ENCODE peak calls at places on chromosomes 7 and 10, in eight cellular contexts. Q is NCI-H748 treated with DMSO at 0.1 percent for 48 hours, X is ELF-1, T is HEK293T, S is MM.1S, B is mucosa of gallbladder, W is AG10803, Z is AG09309. L is an unnamed sample.

GRCh38 chr10:24457661-24458318 is 248.9 kb downstream of the KIAA1217 start:
- DNase-seq in T (no peak), B (peak; percentile 12), X (peak; percentile 78), Q (no peak), S (no peak), W (peak; percentile 49), Z (no peak), L (no peak)

GRCh38 chr10:117698809-117699208 is 156.3 kb downstream of the EMX2 start:
- DNase-seq in Q (no peak), X (no peak), W (no peak), B (no peak), Z (no peak), T (no peak), S (no peak), L (no peak)

GRCh38 chr7:81630600-81630999 is 139.2 kb downstream of the HGF start:
- DNase-seq in S (no peak), T (no peak), W (no peak), B (no peak), Z (no peak), X (no peak), Q (no peak), L (no peak)

GRCh38 chr10:94027197-94027596 is 33.5 kb downstream of the PLCE1 start:
- DNase-seq in T (no peak), W (no peak), S (no peak), Z (no peak), Q (no peak), X (no peak), B (no peak), L (no peak)

GRCh38 chr10:69991151-69991550 is 61.5 kb upstream of the MACROH2A2 start:
- DNase-seq in B (no peak), T (no peak), Q (no peak), Z (no peak), S (no peak), X (no peak), W (no peak), L (no peak)

GRCh38 chr7:139743967-139744767 is 33.6 kb downstream of the HIPK2 start:
- DNase-seq in B (no peak), S (no peak), W (peak; percentile 27), X (no peak), T (no peak), Z (no peak), Q (no peak), L (no peak)

GRCh38 chr7:138565451-138566114 is 105.5 kb downstream of the TRIM24 start:
- DNase-seq in T (no peak), W (peak; percentile 67), Q (no peak), Z (peak; percentile 41), S (no peak), X (peak; percentile 44), B (no peak), L (no peak)

GRCh38 chr10:79221110-79222051 is 125.9 kb upstream of the PPIF start:
- DNase-seq in B (peak; percentile 82), S (no peak), X (peak; percentile 88), W (peak; percentile 78), Z (no peak), T (no peak), Q (no peak), L (peak; percentile 65)

GRCh38 chr10:51860257-51860656 is 160.9 kb upstream of the CSTF2T start:
- DNase-seq in T (no peak), Q (no peak), X (no peak), S (peak; percentile 92), B (peak; percentile 18), W (peak; percentile 63), Z (peak; percentile 10), L (no peak)

GRCh38 chr7:116809636-116810266 is 52.6 kb upstream of the CAPZA2 start:
- DNase-seq in X (no peak), T (peak; percentile 36), S (peak; percentile 84), Z (peak; percentile 38), B (peak; percentile 63), W (peak; percentile 75), Q (peak; percentile 92), L (no peak)

GRCh38 chr7:28130277-28130676 is 50.3 kb downstream of the JAZF1 start:
- DNase-seq in W (peak; percentile 83), T (peak; percentile 18), B (no peak), S (no peak), Q (no peak), Z (peak; percentile 80), X (no peak), L (no peak)

GRCh38 chr10:88401671-88402347 is 181.3 kb downstream of the RNLS start:
- DNase-seq in T (no peak), Z (no peak), X (no peak), Q (no peak), W (peak; percentile 38), B (no peak), S (peak; percentile 52), L (no peak)

GRCh38 chr10:43712821-43713584 is 64.3 kb upstream of the ZNF32 start:
- DNase-seq in B (no peak), T (no peak), S (no peak), W (no peak), X (no peak), Q (no peak), Z (no peak), L (no peak)

GRCh38 chr7:159118623-159119022 is 26.0 kb downstream of the VIPR2 start:
- DNase-seq in Q (no peak), S (no peak), T (no peak), B (no peak), Z (no peak), X (no peak), W (no peak), L (no peak)

GRCh38 chr10:34157501-34157900 is 657.6 kb downstream of the PARD3 start:
- DNase-seq in B (no peak), T (no peak), Q (no peak), W (peak; percentile 65), S (no peak), Z (no peak), X (no peak), L (no peak)

GRCh38 chr7:8373856-8374255 is 59.6 kb upstream of the NXPH1 start:
- DNase-seq in Z (no peak), T (no peak), X (peak; percentile 29), W (no peak), S (no peak), Q (no peak), B (no peak), L (no peak)

GRCh38 chr10:129744896-129745750 is 219.0 kb downstream of the EBF3 start:
- DNase-seq in Q (no peak), T (no peak), X (no peak), W (no peak), Z (no peak), B (no peak), S (no peak), L (no peak)

GRCh38 chr10:125264752-125265578 is 104.6 kb upstream of the CTBP2 start:
- DNase-seq in Q (no peak), W (no peak), B (no peak), S (no peak), Z (no peak), X (peak; percentile 58), T (no peak), L (no peak)

GRCh38 chr10:80081801-80082750 is 3.6 kb downstream of the TMEM254 start:
- DNase-seq in Q (no peak), B (no peak), Z (no peak), W (peak; percentile 15), X (peak; percentile 70), T (no peak), S (no peak), L (no peak)

GRCh38 chr7:28166982-28167715 is 13.4 kb downstream of the JAZF1 start:
- DNase-seq in W (peak; percentile 64), S (no peak), X (no peak), B (no peak), T (no peak), Q (no peak), Z (no peak), L (no peak)

GRCh38 chr7:53690411-53690810 is 655.0 kb downstream of the POM121L12 start:
- DNase-seq in X (no peak), Q (no peak), W (no peak), S (no peak), B (no peak), T (no peak), Z (no peak), L (no peak)

GRCh38 chr10:132783865-132784581 is 1.9 kb downstream of the NKX6-2 start:
- DNase-seq in B (no peak), S (no peak), Q (no peak), T (no peak), W (no peak), X (no peak), Z (no peak), L (no peak)

GRCh38 chr7:143435266-143435665 is 8.0 kb upstream of the TAS2R60 start:
- DNase-seq in Z (no peak), S (no peak), Q (no peak), T (no peak), W (no peak), X (no peak), B (no peak), L (no peak)

GRCh38 chr10:118568327-118568848 is 27.1 kb downstream of the PRLHR start:
- DNase-seq in B (peak; percentile 69), Z (peak; percentile 14), Q (peak; percentile 5), X (peak; percentile 39), S (peak; percentile 71), W (peak; percentile 57), T (peak; percentile 74), L (no peak)

GRCh38 chr7:74379938-74380337 is 73.8 kb upstream of the GTF2IRD1 start:
- DNase-seq in Z (no peak), Q (no peak), W (peak; percentile 24), X (no peak), T (no peak), S (no peak), B (peak; percentile 78), L (peak; percentile 63)

GRCh38 chr7:70384891-70385290 is 747.1 kb upstream of the GALNT17 start:
- DNase-seq in X (no peak), S (no peak), Z (peak; percentile 34), B (no peak), T (no peak), Q (no peak), W (peak; percentile 88), L (no peak)

GRCh38 chr10:52785418-52785817 is 12.8 kb upstream of the MBL2 start:
- DNase-seq in T (no peak), S (no peak), Z (no peak), B (no peak), W (no peak), Q (no peak), X (no peak), L (no peak)

GRCh38 chr10:31664803-31665202 is 263.8 kb downstream of the ARHGAP12 start:
- DNase-seq in Z (no peak), B (peak; percentile 55), T (no peak), W (no peak), Q (no peak), S (no peak), X (no peak), L (no peak)

GRCh38 chr10:98107644-98108430 is 26.6 kb upstream of the R3HCC1L start:
- DNase-seq in W (no peak), Q (no peak), T (no peak), S (no peak), B (no peak), Z (no peak), X (peak; percentile 8), L (no peak)

GRCh38 chr10:55627526-55628170 is 733.4 kb downstream of the ZWINT start:
- DNase-seq in B (no peak), Q (no peak), S (no peak), T (peak; percentile 10), W (no peak), Z (no peak), X (peak; percentile 59), L (peak; percentile 31)

GRCh38 chr7:152663101-152663740 is 12.7 kb downstream of the XRCC2 start:
- DNase-seq in Q (no peak), B (no peak), T (no peak), Z (no peak), S (no peak), W (no peak), X (peak; percentile 61), L (no peak)

GRCh38 chr10:133262696-133263095 is 14.0 kb downstream of the ADAM8 start:
- DNase-seq in X (no peak), Q (peak; percentile 2), W (no peak), T (no peak), Z (no peak), B (no peak), S (no peak), L (no peak)

GRCh38 chr7:138726288-138726687 is 25.1 kb upstream of the SVOPL start:
- DNase-seq in S (no peak), W (no peak), B (no peak), X (peak; percentile 16), Q (no peak), T (peak; percentile 43), Z (no peak), L (no peak)

GRCh38 chr7:7803597-7804229 is 85.3 kb upstream of the RPA3 start:
- DNase-seq in B (no peak), X (no peak), T (no peak), S (no peak), Q (no peak), W (peak; percentile 18), Z (no peak), L (no peak)

L was measured in posterior cingulate gyrus.